ENCODE peak calls at places on chromosomes 16 and 17, in eight cellular contexts. J, T, S, L, Q, W, O and E are unnamed samples.

GRCh38 chr17:66809408-66809807 is 25.5 kb upstream of the CACNG5 start:
- DNase-seq in J (no peak), T (no peak), S (no peak), L (peak), Q (no peak), W (no peak), O (no peak), E (no peak)

GRCh38 chr16:85794696-85795095 is 4.6 kb downstream of the EMC8 start:
- DNase-seq in J (no peak), T (no peak), S (no peak), L (no peak), Q (no peak), W (no peak), O (no peak), E (no peak)

GRCh38 chr17:70251704-70252103 is 82.4 kb downstream of the KCNJ2 start:
- DNase-seq in J (no peak), T (no peak), S (no peak), L (no peak), Q (no peak), W (no peak), O (no peak), E (no peak)

GRCh38 chr17:79976451-79976850 is 59.2 kb downstream of the TBC1D16 start:
- DNase-seq in J (no peak), T (no peak), S (no peak), L (peak), Q (no peak), W (peak), O (no peak), E (no peak)

GRCh38 chr16:28192811-28193529 is 18.8 kb downstream of the XPO6 start:
- DNase-seq in J (peak), T (no peak), S (no peak), L (no peak), Q (no peak), W (no peak), O (no peak), E (peak)

GRCh38 chr16:30902070-30902972 is 5.9 kb downstream of the CTF1 start:
- DNase-seq in J (peak), T (peak), S (peak), L (peak), Q (peak), W (peak), O (peak), E (peak)

GRCh38 chr17:43601280-43602050 is 55.3 kb upstream of the ETV4 start:
- DNase-seq in J (no peak), T (no peak), S (no peak), L (peak), Q (no peak), W (no peak), O (peak), E (no peak)

GRCh38 chr17:28293994-28294393 is 25.0 kb upstream of the TMEM97 start:
- DNase-seq in J (no peak), T (no peak), S (no peak), L (no peak), Q (no peak), W (no peak), O (no peak), E (no peak)

GRCh38 chr16:56317998-56318912 is 107.1 kb downstream of the AMFR start:
- DNase-seq in J (peak), T (peak), S (peak), L (peak), Q (peak), W (peak), O (peak), E (peak)

GRCh38 chr17:12348476-12348875 is 317.2 kb upstream of the MYOCD start:
- DNase-seq in J (no peak), T (no peak), S (no peak), L (no peak), Q (no peak), W (no peak), O (peak), E (no peak)

GRCh38 chr17:78034429-78035091 is 76.1 kb downstream of the TNRC6C start:
- DNase-seq in J (no peak), T (no peak), S (no peak), L (no peak), Q (no peak), W (no peak), O (peak), E (no peak)

GRCh38 chr17:62064029-62064790 is 868 bp downstream of the MED13 start:
- DNase-seq in J (no peak), T (no peak), S (no peak), L (no peak), Q (no peak), W (no peak), O (peak), E (no peak)

GRCh38 chr16:81652798-81653505 is 126.1 kb upstream of the PLCG2 start:
- DNase-seq in J (no peak), T (no peak), S (no peak), L (no peak), Q (peak), W (no peak), O (no peak), E (no peak)

GRCh38 chr17:1107777-1108559 is 71.8 kb downstream of the ABR start:
- DNase-seq in J (no peak), T (no peak), S (peak), L (no peak), Q (no peak), W (peak), O (no peak), E (no peak)

GRCh38 chr16:77297996-77298637 is 98.9 kb downstream of the SYCE1L start:
- DNase-seq in J (no peak), T (no peak), S (no peak), L (no peak), Q (no peak), W (no peak), O (peak), E (no peak)

GRCh38 chr17:55737976-55738501 is 12.8 kb upstream of the PCTP start:
- DNase-seq in J (no peak), T (no peak), S (no peak), L (no peak), Q (no peak), W (no peak), O (no peak), E (no peak)

GRCh38 chr17:67532326-67532871 is 155.3 kb downstream of the PITPNC1 start:
- DNase-seq in J (no peak), T (no peak), S (no peak), L (no peak), Q (no peak), W (peak), O (no peak), E (no peak)

GRCh38 chr17:2691965-2692780 is 19.4 kb downstream of the CLUH start:
- DNase-seq in J (no peak), T (no peak), S (peak), L (peak), Q (peak), W (peak), O (no peak), E (peak)

GRCh38 chr17:63082952-63083351 is 116.9 kb downstream of the TANC2 start:
- DNase-seq in J (no peak), T (no peak), S (no peak), L (no peak), Q (no peak), W (no peak), O (peak), E (no peak)

GRCh38 chr17:33260638-33261037 is 32.5 kb downstream of the ASIC2 start:
- DNase-seq in J (no peak), T (no peak), S (peak), L (no peak), Q (peak), W (peak), O (no peak), E (no peak)

GRCh38 chr17:74658620-74659019 is 35.1 kb upstream of the CD300E start:
- DNase-seq in J (no peak), T (no peak), S (no peak), L (no peak), Q (no peak), W (no peak), O (no peak), E (no peak)

GRCh38 chr17:63774982-63775290 is 966 bp downstream of the DDX42 start:
- DNase-seq in J (no peak), T (no peak), S (no peak), L (no peak), Q (peak), W (no peak), O (peak), E (no peak)

GRCh38 chr17:65523853-65524664 is 37.4 kb downstream of the AXIN2 start:
- DNase-seq in J (no peak), T (no peak), S (no peak), L (no peak), Q (no peak), W (no peak), O (no peak), E (no peak)

GRCh38 chr17:9389116-9389515 is 186.5 kb downstream of the STX8 start:
- DNase-seq in J (no peak), T (no peak), S (no peak), L (no peak), Q (no peak), W (no peak), O (peak), E (no peak)

GRCh38 chr17:17305282-17305801 is 2.2 kb downstream of the NT5M start:
- DNase-seq in J (no peak), T (no peak), S (no peak), L (no peak), Q (no peak), W (no peak), O (no peak), E (peak)

GRCh38 chr17:47715669-47716325 is 17.2 kb upstream of the TBX21 start:
- DNase-seq in J (no peak), T (no peak), S (no peak), L (no peak), Q (no peak), W (no peak), O (no peak), E (no peak)

GRCh38 chr17:47716381-47716780 is 16.7 kb upstream of the TBX21 start:
- DNase-seq in J (no peak), T (no peak), S (no peak), L (no peak), Q (no peak), W (no peak), O (no peak), E (no peak)

GRCh38 chr17:47717845-47718621 is 15.0 kb upstream of the TBX21 start:
- DNase-seq in J (no peak), T (no peak), S (no peak), L (no peak), Q (no peak), W (no peak), O (no peak), E (no peak)

GRCh38 chr17:47718634-47719405 is 14.2 kb upstream of the TBX21 start:
- DNase-seq in J (no peak), T (no peak), S (no peak), L (no peak), Q (no peak), W (no peak), O (no peak), E (no peak)

GRCh38 chr17:47717261-47717697 is 15.8 kb upstream of the TBX21 start:
- DNase-seq in J (no peak), T (no peak), S (no peak), L (no peak), Q (peak), W (no peak), O (no peak), E (no peak)
- TF ChIP-seq CTCF in J (no peak), T (no peak), S (peak), L (peak), Q (peak), W (peak), O (peak), E (peak)

DNA sequence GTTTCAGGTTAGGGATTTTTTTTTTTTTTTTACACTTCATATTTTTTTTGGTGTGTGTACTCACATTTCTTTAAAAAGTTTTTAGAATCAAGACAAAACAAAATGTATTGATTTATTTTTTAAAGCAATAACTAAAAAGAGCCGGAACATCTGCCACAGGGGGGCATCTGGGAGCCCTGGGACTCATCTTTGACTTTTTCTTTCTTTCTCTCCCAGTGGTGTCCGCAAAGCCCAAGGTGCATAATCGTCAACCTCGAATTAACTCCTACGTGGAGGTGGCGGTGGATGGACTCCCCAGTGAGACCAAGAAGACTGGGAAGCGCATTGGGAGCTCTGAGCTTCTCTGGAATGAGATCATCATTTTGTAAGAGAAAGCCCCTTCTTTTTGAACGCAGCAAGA is 36.3 kb downstream of the WWP2 start:
- DNase-seq in J (no peak), T (no peak), S (no peak), L (no peak), Q (peak), W (no peak), O (peak), E (no peak)
- TF ChIP-seq CTCF in J (no peak), T (peak), S (no peak), L (no peak), Q (peak), W (peak), O (peak), E (no peak)

DNA sequence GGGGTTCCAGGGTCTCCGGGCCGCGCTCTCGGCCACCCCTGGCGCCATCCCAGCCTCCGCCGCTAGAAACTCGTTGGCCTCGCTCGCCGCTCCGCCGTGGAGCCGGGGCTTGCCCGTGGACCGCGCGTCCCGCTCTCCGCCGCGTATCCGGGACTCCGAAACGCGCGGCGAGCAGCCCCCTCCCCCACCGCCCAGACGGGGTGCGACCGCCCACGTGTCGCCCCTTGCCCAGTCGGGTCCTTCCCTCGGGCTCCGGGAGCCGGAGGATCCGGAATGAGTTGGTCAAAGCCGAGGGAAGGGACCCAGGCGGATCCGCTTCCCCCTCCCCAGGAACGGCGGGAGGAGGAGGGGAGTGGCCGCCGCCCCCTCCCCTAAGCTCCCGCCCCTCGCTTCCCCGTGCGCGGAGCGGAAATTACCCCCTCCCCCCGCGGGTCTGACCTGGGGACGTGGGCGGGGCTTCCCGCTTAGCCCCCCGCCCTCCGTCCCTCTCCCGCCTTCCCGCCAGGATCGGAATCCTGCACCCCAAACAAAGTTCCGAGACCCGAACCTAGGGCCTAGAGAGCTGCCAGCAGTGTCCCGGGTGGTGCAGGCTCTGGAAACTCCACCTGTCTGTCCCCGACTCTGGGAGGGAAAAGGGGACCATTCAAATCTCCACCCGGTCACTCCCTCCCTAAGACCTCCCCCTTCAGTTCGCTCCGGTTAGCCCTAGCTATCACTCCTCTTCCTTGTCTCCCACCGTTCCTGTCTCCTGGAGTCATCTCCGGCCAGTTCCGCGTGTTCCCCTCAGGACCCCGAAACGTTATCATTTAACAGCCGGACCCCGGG is 1.1 kb upstream of the IGF2BP1 start:
- DNase-seq in J (no peak), T (peak), S (no peak), L (no peak), Q (peak), W (peak), O (no peak), E (peak)
- TF ChIP-seq CTCF in J (no peak), T (peak), S (no peak), L (no peak), Q (no peak), W (no peak), O (no peak), E (no peak)

DNA sequence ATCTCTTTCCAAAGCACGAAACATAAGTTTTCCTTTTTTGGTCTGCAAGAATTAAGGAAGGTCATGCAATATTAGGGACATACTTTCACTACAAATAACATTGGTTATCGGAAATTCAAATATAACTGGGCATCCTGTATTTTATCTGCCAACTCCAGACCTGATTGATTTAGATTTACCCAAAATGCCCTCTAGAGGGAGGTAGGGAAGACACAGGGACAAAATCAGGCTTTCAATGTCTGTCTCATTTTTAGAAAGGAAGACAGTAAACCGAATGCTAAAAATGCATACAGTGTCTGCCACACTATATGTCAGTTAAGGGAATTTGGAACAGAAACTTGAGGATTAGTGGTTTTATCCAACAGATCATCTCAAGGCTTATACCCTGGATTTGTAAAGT is 161.7 kb upstream of the SOX9 start:
- DNase-seq in J (no peak), T (no peak), S (no peak), L (no peak), Q (peak), W (no peak), O (peak), E (no peak)
- TF ChIP-seq CTCF in J (no peak), T (peak), S (peak), L (no peak), Q (peak), W (peak), O (peak), E (no peak)